ENCODE peak calls at places on chromosomes 1 and 21, in four cellular contexts. R is tibial nerve, Z is AG04450, J is lung. X is an unnamed sample.

GRCh38 chr1:41768538-41768937 is 150.2 kb downstream of the HIVEP3 start:
- DNase-seq in J (no peak), Z (no peak), R (no peak), X (no peak)

GRCh38 chr1:176073524-176074157 is 133.4 kb downstream of the COP1 start:
- DNase-seq in J (no peak), Z (peak; percentile 15), R (no peak), X (no peak)

GRCh38 chr1:241412646-241413045 is 55.6 kb upstream of the RGS7 start:
- DNase-seq in R (no peak), J (no peak), Z (no peak), X (no peak)

GRCh38 chr1:225823811-225824261 is 13.9 kb downstream of the EPHX1 start:
- DNase-seq in R (no peak), J (no peak), Z (no peak), X (no peak)

GRCh38 chr1:206012086-206012859 is 9.1 kb upstream of the RAB7B start:
- DNase-seq in R (peak; percentile 38), J (peak; percentile 78), Z (no peak), X (no peak)

GRCh38 chr1:78619446-78619802 is 824 bp upstream of the IFI44L start:
- DNase-seq in J (no peak), Z (no peak), R (no peak), X (no peak)

GRCh38 chr1:198936371-198937083 is 297.7 kb downstream of the PTPRC start:
- DNase-seq in R (no peak), J (no peak), Z (no peak), X (no peak)

GRCh38 chr1:101190441-101190840 is 46.4 kb upstream of the S1PR1 start:
- DNase-seq in R (no peak), J (no peak), Z (no peak), X (no peak)

GRCh38 chr1:39372105-39372504 is 119.3 kb upstream of the BMP8A start:
- DNase-seq in Z (no peak), J (no peak), R (no peak), X (no peak)

GRCh38 chr1:116711061-116711582 is 43.1 kb upstream of the CD2 start:
- DNase-seq in J (no peak), R (no peak), Z (no peak), X (no peak)

GRCh38 chr1:61356995-61357394 is 274.6 kb downstream of the NFIA start:
- DNase-seq in J (no peak), Z (no peak), R (no peak), X (no peak)

GRCh38 chr1:235650341-235651169 is 971 bp upstream of the GNG4 start:
- DNase-seq in Z (no peak), J (no peak), R (no peak), X (no peak)

GRCh38 chr1:205950280-205950679 is 7.0 kb upstream of the SLC26A9 start:
- DNase-seq in R (no peak), Z (no peak), J (no peak), X (no peak)

GRCh38 chr1:45493116-45493697 is 2.2 kb upstream of the TESK2 start:
- DNase-seq in R (no peak), J (no peak), Z (no peak), X (no peak)

GRCh38 chr1:30706528-30706927 is 16.9 kb downstream of the MATN1 start:
- DNase-seq in R (no peak), Z (no peak), J (no peak), X (no peak)

GRCh38 chr1:228416217-228416971 is at the start of gene TRIM17:
- DNase-seq in J (peak; percentile 37), Z (no peak), R (no peak), X (no peak)

GRCh38 chr1:187839873-187840272 is 1011.1 kb downstream of the PLA2G4A start:
- DNase-seq in Z (no peak), J (no peak), R (no peak), X (no peak)

GRCh38 chr1:17167783-17168479 is 37.0 kb upstream of the PADI1 start:
- DNase-seq in R (no peak), Z (no peak), J (no peak), X (no peak)

GRCh38 chr1:869499-870244 is 54.1 kb upstream of the SAMD11 start:
- DNase-seq in Z (no peak), J (peak; percentile 69), R (peak; percentile 21), X (no peak)

GRCh38 chr21:26659757-26660156 is 86.7 kb upstream of the CYYR1 start:
- DNase-seq in R (no peak), J (no peak), Z (no peak), X (no peak)

GRCh38 chr1:87508247-87508646 is 179.6 kb downstream of the LMO4 start:
- DNase-seq in R (no peak), Z (peak; percentile 18), J (no peak), X (no peak)

GRCh38 chr1:36080801-36081200 is 3.1 kb upstream of the TEKT2 start:
- DNase-seq in R (no peak), Z (no peak), J (no peak), X (no peak)

GRCh38 chr1:51576085-51576444 is 40.8 kb upstream of the OSBPL9 start:
- DNase-seq in J (no peak), Z (no peak), R (no peak), X (no peak)

GRCh38 chr1:145782166-145783099 is 41.5 kb downstream of the RNF115 start:
- DNase-seq in Z (peak; percentile 69), R (no peak), J (no peak), X (peak; percentile 42)

GRCh38 chr1:7948950-7949349 is 8.3 kb upstream of the TNFRSF9 start:
- DNase-seq in J (no peak), R (no peak), Z (peak; percentile 58), X (no peak)

GRCh38 chr1:42139444-42139843 is 13.8 kb upstream of the GUCA2B start:
- DNase-seq in J (no peak), R (no peak), Z (no peak), X (no peak)

GRCh38 chr1:15929258-15929935 is 46.5 kb downstream of the ZBTB17 start:
- DNase-seq in J (no peak), R (no peak), Z (no peak), X (no peak)

GRCh38 chr1:221611930-221612777 is 129.7 kb downstream of the DUSP10 start:
- DNase-seq in J (peak; percentile 45), Z (peak; percentile 73), R (peak; percentile 24), X (peak; percentile 75)

GRCh38 chr1:242146640-242147039 is 147.7 kb upstream of the MAP1LC3C start:
- DNase-seq in Z (no peak), J (no peak), R (no peak), X (no peak)

GRCh38 chr1:19123837-19124236 is 86.2 kb downstream of the UBR4 start:
- DNase-seq in R (no peak), Z (no peak), J (no peak), X (no peak)

GRCh38 chr1:35925741-35926140 is 5.2 kb upstream of the AGO3 start:
- DNase-seq in R (no peak), J (no peak), Z (peak; percentile 71), X (no peak)

GRCh38 chr1:76928511-76928910 is 61.2 kb downstream of the ST6GALNAC5 start:
- DNase-seq in J (no peak), Z (no peak), R (no peak), X (no peak)

GRCh38 chr1:190474587-190475305 is 2.9 kb downstream of the BRINP3 start:
- DNase-seq in Z (no peak), R (no peak), J (no peak), X (no peak)

GRCh38 chr21:42347601-42348327 is 3.0 kb downstream of the TFF2 start:
- DNase-seq in J (no peak), R (no peak), Z (no peak), X (no peak)

GRCh38 chr21:41825881-41826280 is 53.3 kb downstream of the PRDM15 start:
- DNase-seq in J (no peak), Z (no peak), R (no peak), X (no peak)

GRCh38 chr1:28648493-28649238 is at the start of gene RNU11:
- DNase-seq in J (peak; percentile 85), R (peak; percentile 80), Z (peak; percentile 98), X (peak; percentile 94)

GRCh38 chr1:29527314-29528004 is 291.1 kb downstream of the PTPRU start:
- DNase-seq in R (no peak), J (peak; percentile 24), Z (no peak), X (no peak)

GRCh38 chr1:206457408-206457807 is 12.9 kb upstream of the IKBKE start:
- DNase-seq in R (no peak), Z (no peak), J (no peak), X (no peak)

GRCh38 chr1:45304311-45305081 is 22.2 kb upstream of the HPDL start:
- DNase-seq in R (no peak), J (no peak), Z (no peak), X (no peak)

DNA sequence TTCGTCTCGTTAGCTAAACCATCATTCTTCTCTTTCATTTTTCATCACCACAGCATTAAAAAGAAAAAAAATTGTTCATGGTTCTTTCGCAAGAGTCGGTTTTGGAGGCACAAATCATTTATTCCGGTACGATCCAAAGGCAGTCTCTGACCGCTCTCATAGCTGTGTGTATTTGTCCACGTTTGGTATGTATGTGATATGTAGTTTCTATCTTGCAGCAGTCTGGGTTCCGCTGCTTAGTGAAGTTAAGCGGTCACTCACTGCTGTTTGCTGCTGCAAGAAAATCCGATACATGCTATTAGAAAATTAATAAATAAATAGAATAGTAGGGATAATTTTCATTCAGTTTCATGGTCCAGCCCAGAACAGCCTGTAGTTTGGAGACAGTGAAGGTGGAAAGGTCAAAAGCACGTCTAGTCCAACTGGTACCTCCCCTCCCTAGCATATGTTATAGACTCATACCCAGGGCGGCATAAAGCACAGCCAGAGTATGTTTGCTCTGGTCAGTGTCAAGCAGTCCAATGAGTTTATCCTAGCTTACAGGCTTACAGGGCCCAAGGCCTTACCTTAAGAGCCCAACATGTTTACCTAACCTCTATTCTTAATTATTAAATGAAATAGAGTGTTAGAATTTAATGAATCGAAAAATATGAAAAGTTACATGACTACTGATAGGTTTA is 2.5 kb downstream of the FMN2 start:
- DNase-seq in R (no peak), J (no peak), Z (no peak), X (no peak)
- H3K4me3 ChIP-seq in R (peak overlapping the region; percentile 39), J (no peak overlapping the region), Z (peak overlapping the region; percentile 76), X (peak overlapping the region; percentile 76)

DNA sequence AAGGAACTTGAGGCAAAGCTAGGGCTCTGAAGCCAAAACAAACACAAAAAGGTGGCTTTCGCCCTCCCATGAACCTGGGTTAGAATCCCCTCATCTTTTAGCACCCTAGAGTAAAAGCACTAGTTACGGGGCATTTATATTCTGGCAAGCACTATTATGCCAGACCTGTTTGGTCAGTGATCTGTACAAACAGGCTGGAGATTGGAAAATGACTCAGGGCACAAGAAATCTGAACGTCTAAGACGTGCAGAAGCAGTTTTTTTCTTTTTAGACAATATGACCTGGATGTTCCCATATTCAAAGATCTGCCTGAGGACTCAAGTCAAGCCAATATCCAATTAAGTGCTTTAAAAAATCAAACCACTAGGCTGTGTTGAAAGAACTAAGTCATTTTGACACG is 3.0 kb downstream of the ZNF436 start:
- DNase-seq in J (no peak), Z (no peak), R (no peak), X (no peak)
- TF ChIP-seq CTCF in J (no peak), Z (no peak), R (no peak), X (no peak)

GRCh38 chr1:32861904-32862698 is 8.6 kb downstream of the FNDC5 start:
- DNase-seq in J (no peak), R (no peak), Z (no peak), X (no peak)

GRCh38 chr1:32867151-32867550 is 3.6 kb downstream of the FNDC5 start:
- DNase-seq in R (no peak), Z (no peak), J (no peak), X (no peak)

GRCh38 chr1:32865639-32866038 is 5.1 kb downstream of the FNDC5 start:
- DNase-seq in J (no peak), Z (no peak), R (no peak), X (no peak)

GRCh38 chr1:32864375-32865019 is 6.2 kb downstream of the FNDC5 start:
- DNase-seq in R (no peak), J (no peak), Z (no peak), X (no peak)

GRCh38 chr1:32863516-32864245 is 7.0 kb downstream of the FNDC5 start:
- DNase-seq in Z (no peak), J (no peak), R (no peak), X (no peak)
- H3K4me3 ChIP-seq in Z (no peak overlapping the region), J (no peak overlapping the region), R (no peak overlapping the region), X (no peak overlapping the region)

GRCh38 chr1:234324668-234325225 is 48.5 kb upstream of the COA6 start:
- DNase-seq in J (no peak), R (no peak), Z (no peak), X (no peak)
- TF ChIP-seq CTCF in J (no peak), R (no peak), Z (no peak), X (no peak)